ENCODE peak calls at places on chromosomes 11 and 22, in ten cellular contexts. T, X, G, Z, W, U, C, M, J and H are unnamed samples.

GRCh38 chr22:26552466-26552865 is 37.5 kb downstream of the TPST2 start:
- DNase-seq in T (no peak), X (no peak), G (no peak), Z (no peak), W (no peak), U (no peak), C (peak), M (no peak), J (no peak), H (no peak)

GRCh38 chr11:85828640-85828978 is 17.7 kb upstream of the SYTL2 start:
- DNase-seq in T (no peak), X (no peak), G (no peak), Z (no peak), W (no peak), U (no peak), C (no peak), M (no peak), J (no peak), H (no peak)

GRCh38 chr11:57777969-57778317 is 16.3 kb downstream of the CTNND1 start:
- DNase-seq in T (peak), X (no peak), G (no peak), Z (no peak), W (no peak), U (no peak), C (peak), M (no peak), J (no peak), H (peak)

GRCh38 chr11:120172921-120173705 is 35.2 kb upstream of the TRIM29 start:
- DNase-seq in T (peak), X (no peak), G (no peak), Z (no peak), W (no peak), U (no peak), C (no peak), M (peak), J (no peak), H (no peak)

GRCh38 chr11:70900540-70900939 is 351.8 kb downstream of the SHANK2 start:
- DNase-seq in T (no peak), X (no peak), G (no peak), Z (no peak), W (no peak), U (no peak), C (no peak), M (no peak), J (no peak), H (no peak)

GRCh38 chr22:40838486-40838885 is 18.0 kb downstream of the ST13 start:
- DNase-seq in T (no peak), X (no peak), G (no peak), Z (no peak), W (no peak), U (no peak), C (no peak), M (no peak), J (no peak), H (no peak)

GRCh38 chr11:73201888-73202810 is 15.9 kb upstream of the P2RY2 start:
- DNase-seq in T (no peak), X (no peak), G (no peak), Z (no peak), W (no peak), U (no peak), C (no peak), M (no peak), J (no peak), H (no peak)

GRCh38 chr11:100774859-100775258 is 87.8 kb downstream of the ARHGAP42 start:
- DNase-seq in T (no peak), X (no peak), G (no peak), Z (no peak), W (no peak), U (no peak), C (no peak), M (no peak), J (no peak), H (no peak)

GRCh38 chr11:120917536-120918239 is 106.2 kb upstream of the TBCEL start:
- DNase-seq in T (no peak), X (no peak), G (no peak), Z (no peak), W (no peak), U (no peak), C (no peak), M (peak), J (no peak), H (no peak)

GRCh38 chr11:47672283-47672730 is 29.9 kb upstream of the MTCH2 start:
- DNase-seq in T (no peak), X (no peak), G (no peak), Z (no peak), W (no peak), U (no peak), C (no peak), M (no peak), J (no peak), H (no peak)

GRCh38 chr11:68950268-68950667 is 30.5 kb downstream of the MRGPRD start:
- DNase-seq in T (no peak), X (no peak), G (no peak), Z (no peak), W (no peak), U (peak), C (peak), M (no peak), J (no peak), H (no peak)

GRCh38 chr11:126840975-126841374 is 159.6 kb downstream of the KIRREL3 start:
- DNase-seq in T (no peak), X (no peak), G (no peak), Z (no peak), W (no peak), U (no peak), C (no peak), M (no peak), J (no peak), H (no peak)

GRCh38 chr22:25388866-25389540 is 169.6 kb downstream of the CRYBB2 start:
- DNase-seq in T (no peak), X (no peak), G (no peak), Z (no peak), W (no peak), U (no peak), C (no peak), M (peak), J (no peak), H (no peak)

GRCh38 chr22:21711851-21712250 is 23.7 kb downstream of the YPEL1 start:
- DNase-seq in T (no peak), X (no peak), G (no peak), Z (no peak), W (no peak), U (no peak), C (no peak), M (no peak), J (no peak), H (no peak)

GRCh38 chr22:50342651-50343540 is at the start of gene PPP6R2:
- DNase-seq in T (peak), X (peak), G (peak), Z (peak), W (peak), U (no peak), C (peak), M (peak), J (no peak), H (peak)

GRCh38 chr11:20057055-20057943 is 103.0 kb downstream of the DBX1 start:
- DNase-seq in T (no peak), X (no peak), G (no peak), Z (no peak), W (no peak), U (no peak), C (peak), M (no peak), J (no peak), H (no peak)

GRCh38 chr11:86812322-86812670 is 12.0 kb downstream of the PRSS23 start:
- DNase-seq in T (no peak), X (no peak), G (no peak), Z (no peak), W (no peak), U (no peak), C (no peak), M (no peak), J (no peak), H (no peak)

GRCh38 chr11:17810736-17811135 is 76.2 kb downstream of the KCNC1 start:
- DNase-seq in T (no peak), X (no peak), G (no peak), Z (no peak), W (no peak), U (no peak), C (peak), M (no peak), J (no peak), H (no peak)

GRCh38 chr11:46353706-46354105 is 6.4 kb downstream of the DGKZ start:
- DNase-seq in T (no peak), X (no peak), G (peak), Z (no peak), W (peak), U (no peak), C (peak), M (no peak), J (no peak), H (no peak)

GRCh38 chr11:3135491-3136440 is 29.3 kb downstream of the OSBPL5 start:
- DNase-seq in T (no peak), X (no peak), G (no peak), Z (no peak), W (no peak), U (no peak), C (no peak), M (peak), J (no peak), H (no peak)

GRCh38 chr11:128361451-128362020 is 225.8 kb downstream of the ETS1 start:
- DNase-seq in T (no peak), X (no peak), G (peak), Z (peak), W (no peak), U (no peak), C (peak), M (no peak), J (peak), H (no peak)

GRCh38 chr11:59669611-59670009 is 773 bp upstream of the PATL1 start:
- DNase-seq in T (peak), X (no peak), G (no peak), Z (no peak), W (peak), U (no peak), C (peak), M (peak), J (no peak), H (no peak)

GRCh38 chr11:65071907-65072630 is 11.8 kb downstream of the CDCA5 start:
- DNase-seq in T (no peak), X (no peak), G (no peak), Z (no peak), W (no peak), U (no peak), C (no peak), M (no peak), J (no peak), H (no peak)

GRCh38 chr11:71251159-71251721 is 1.1 kb downstream of the SHANK2 start:
- DNase-seq in T (no peak), X (no peak), G (peak), Z (peak), W (no peak), U (no peak), C (peak), M (peak), J (peak), H (peak)

GRCh38 chr22:35539910-35540599 is 576 bp upstream of the RASD2 start:
- DNase-seq in T (peak), X (peak), G (peak), Z (no peak), W (peak), U (no peak), C (peak), M (peak), J (peak), H (peak)